ENCODE peak calls at places on chromosome 7, in seven cellular contexts. L, F, H, Y, U, N and R are unnamed samples.

GRCh38 chr7:151818674-151819519 is 58.0 kb downstream of the PRKAG2 start:
- DNase-seq in L (no peak), F (no peak), H (no peak), Y (no peak), U (peak), N (peak), R (peak)

GRCh38 chr7:132836746-132837145 is 245.1 kb downstream of the CHCHD3 start:
- DNase-seq in L (no peak), F (no peak), H (no peak), Y (no peak), U (no peak), N (peak), R (no peak)

GRCh38 chr7:91127974-91128373 is 136.3 kb upstream of the FZD1 start:
- DNase-seq in L (no peak), F (no peak), H (no peak), Y (no peak), U (no peak), N (no peak), R (no peak)

GRCh38 chr7:49522111-49522510 is 251.3 kb upstream of the VWC2 start:
- DNase-seq in L (no peak), F (no peak), H (no peak), Y (no peak), U (no peak), N (peak), R (no peak)

GRCh38 chr7:231030-231857 is 38.9 kb downstream of the FAM20C start:
- DNase-seq in L (no peak), F (no peak), H (no peak), Y (no peak), U (peak), N (no peak), R (no peak)

GRCh38 chr7:67788689-67789088 is 792.1 kb downstream of the TYW1 start:
- DNase-seq in L (no peak), F (no peak), H (no peak), Y (peak), U (no peak), N (no peak), R (no peak)

GRCh38 chr7:90119178-90119971 is 34.9 kb upstream of the STEAP1 start:
- DNase-seq in L (peak), F (no peak), H (no peak), Y (peak), U (peak), N (no peak), R (no peak)

GRCh38 chr7:134831862-134832261 is 52.4 kb downstream of the CALD1 start:
- DNase-seq in L (peak), F (no peak), H (no peak), Y (no peak), U (no peak), N (no peak), R (no peak)

GRCh38 chr7:116122972-116123595 is 87.3 kb upstream of the TES start:
- DNase-seq in L (no peak), F (no peak), H (peak), Y (no peak), U (peak), N (peak), R (peak)

GRCh38 chr7:101558742-101559325 is 70.3 kb downstream of the MYL10 start:
- DNase-seq in L (no peak), F (no peak), H (peak), Y (peak), U (peak), N (peak), R (no peak)
- TF ChIP-seq CTCF in L (no peak), F (no peak), H (peak), Y (no peak), U (no peak), N (peak), R (no peak)

GRCh38 chr7:99125505-99125865 is 18.4 kb downstream of the SMURF1 start:
- DNase-seq in L (no peak), F (no peak), H (no peak), Y (no peak), U (no peak), N (no peak), R (no peak)

GRCh38 chr7:99129001-99129400 is 14.9 kb downstream of the SMURF1 start:
- DNase-seq in L (no peak), F (no peak), H (no peak), Y (no peak), U (no peak), N (no peak), R (no peak)

GRCh38 chr7:99128076-99128950 is 15.6 kb downstream of the SMURF1 start:
- DNase-seq in L (no peak), F (no peak), H (no peak), Y (no peak), U (no peak), N (peak), R (peak)

GRCh38 chr7:99127636-99128035 is 16.3 kb downstream of the SMURF1 start:
- DNase-seq in L (no peak), F (no peak), H (no peak), Y (no peak), U (no peak), N (peak), R (no peak)

DNA sequence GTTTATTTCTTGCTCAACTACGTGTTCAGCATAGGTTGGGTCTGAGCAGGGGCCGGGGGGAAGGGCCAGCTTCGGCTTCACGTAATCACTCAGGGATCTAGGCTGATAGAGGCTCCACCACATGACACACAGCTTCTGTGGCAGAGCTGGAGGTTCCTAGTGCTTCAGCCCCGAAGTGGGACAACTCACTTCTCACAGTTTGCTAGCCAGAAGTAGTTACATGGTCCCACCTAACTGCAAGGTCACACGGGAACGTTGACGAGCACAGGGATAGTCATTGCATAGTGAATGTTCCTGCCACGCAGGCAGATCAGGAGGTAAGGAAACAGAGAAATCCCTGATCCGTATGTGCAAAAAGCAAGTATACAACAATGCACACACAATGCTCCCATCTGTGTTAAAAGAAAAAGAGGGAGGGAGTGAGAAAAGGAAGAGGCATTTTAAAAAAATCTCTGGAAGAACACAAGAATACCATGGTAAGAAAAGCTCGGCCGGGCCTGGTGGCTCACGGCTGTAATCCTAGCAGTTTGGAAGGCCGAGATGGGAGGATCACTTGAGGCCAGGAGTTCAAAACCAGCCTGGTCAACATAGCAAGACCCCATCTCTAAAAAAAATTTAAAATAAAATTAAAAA is 16.9 kb downstream of the SMURF1 start:
- DNase-seq in L (no peak), F (no peak), H (no peak), Y (peak), U (peak), N (no peak), R (no peak)
- H3K4me3 ChIP-seq in L (no peak), F (no peak), H (no peak), Y (no peak), U (no peak), N (no peak), R (no peak)

GRCh38 chr7:137025469-137026175 is 157.2 kb downstream of the CHRM2 start:
- DNase-seq in L (no peak), F (no peak), H (no peak), Y (no peak), U (no peak), N (no peak), R (no peak)
- TF ChIP-seq CTCF in L (no peak), F (no peak), H (no peak), Y (no peak), U (no peak), N (no peak), R (no peak)

DNA sequence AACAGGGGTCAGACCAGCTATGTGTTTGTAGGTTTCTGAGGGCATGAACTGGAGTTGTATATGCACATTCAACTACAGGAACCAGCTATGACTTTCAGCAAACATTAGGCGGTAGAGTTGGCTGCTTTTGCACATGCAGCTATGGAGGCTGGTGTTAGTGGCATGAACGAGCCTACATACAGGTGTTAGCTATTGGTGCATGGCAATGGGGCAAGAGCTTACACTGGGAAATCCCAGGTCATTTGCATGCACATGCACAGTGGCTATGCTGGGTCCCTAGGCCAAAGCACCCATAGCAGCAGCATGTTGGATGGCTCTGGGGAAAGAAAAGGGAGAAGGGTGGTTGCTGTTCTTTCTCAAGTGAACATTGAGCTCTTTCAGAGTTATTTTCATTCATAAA is 1018.5 kb upstream of the PHF14 start:
- DNase-seq in L (no peak), F (no peak), H (no peak), Y (no peak), U (no peak), N (no peak), R (no peak)
- H3K4me3 ChIP-seq in L (no peak), F (no peak), H (no peak), Y (no peak), U (no peak), N (no peak), R (no peak)

DNA sequence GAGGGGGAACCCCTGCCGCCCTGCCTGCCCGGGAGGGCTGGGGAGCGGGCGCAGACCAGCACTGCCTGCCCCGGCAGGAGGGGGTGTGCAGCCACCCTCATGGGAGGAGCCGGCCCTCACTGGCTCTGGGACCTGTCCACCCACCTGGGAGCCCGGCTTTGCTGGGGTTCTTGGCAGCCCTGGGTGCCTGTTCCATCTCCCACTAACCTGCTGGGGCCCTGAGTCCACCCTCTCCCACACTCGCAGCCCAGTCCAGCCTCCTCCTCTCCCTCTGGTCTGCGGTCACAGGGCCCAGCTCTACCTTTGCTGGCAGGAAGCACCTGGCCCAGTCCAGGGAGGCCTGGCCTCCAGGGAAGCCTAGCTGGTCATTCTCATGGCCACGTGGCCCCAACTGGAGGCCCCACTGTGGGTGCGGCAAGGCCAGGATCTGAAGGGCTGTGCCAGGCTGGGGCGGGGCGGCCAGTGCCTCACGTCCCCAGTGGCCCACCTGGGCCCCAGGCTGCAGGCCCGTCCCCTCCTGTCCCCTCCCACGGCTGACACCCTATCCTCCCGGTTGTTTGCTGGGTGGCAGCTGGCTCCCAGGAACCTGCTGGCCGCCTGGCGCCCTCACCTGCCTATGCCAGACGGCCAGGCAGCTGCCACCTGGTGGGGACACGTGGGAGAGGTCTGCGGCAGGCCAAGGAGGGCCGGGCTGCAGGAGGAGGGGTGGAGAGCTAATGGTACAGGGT is at the start of gene TMEM184A:
- DNase-seq in L (no peak), F (peak), H (peak), Y (no peak), U (peak), N (peak), R (peak)
- TF ChIP-seq CTCF in L (peak), F (peak), H (peak), Y (no peak), U (peak), N (peak), R (peak)

GRCh38 chr7:27142562-27143021 is 889 bp downstream of the HOXA5 start:
- DNase-seq in L (no peak), F (peak), H (no peak), Y (no peak), U (no peak), N (no peak), R (no peak)
- H3K4me3 ChIP-seq in L (peak), F (peak), H (no peak), Y (no peak), U (peak), N (no peak), R (no peak)

DNA sequence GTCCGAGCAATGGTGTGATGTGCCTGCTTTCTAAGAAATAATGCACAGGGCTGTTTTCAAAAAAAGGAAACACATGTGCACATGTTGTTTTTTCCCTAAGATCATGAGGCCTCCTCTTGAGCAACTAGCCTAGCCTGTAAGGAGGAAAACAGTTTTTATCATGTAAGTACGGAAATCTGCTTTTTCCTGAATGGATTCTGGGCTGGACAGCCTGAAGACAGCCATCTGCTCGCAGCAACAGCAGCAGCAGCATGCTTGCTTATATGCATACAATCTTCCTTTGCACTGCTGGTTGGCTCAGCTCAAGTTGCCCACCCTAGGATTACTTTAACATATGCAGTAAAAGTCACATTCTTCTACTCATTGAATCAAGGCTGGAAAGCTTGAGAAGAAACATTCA is 87.0 kb downstream of the HIBADH start:
- DNase-seq in L (no peak), F (no peak), H (no peak), Y (no peak), U (no peak), N (no peak), R (no peak)
- TF ChIP-seq CTCF in L (no peak), F (no peak), H (no peak), Y (no peak), U (no peak), N (no peak), R (no peak)